ENCODE peak calls at places on chromosomes 16 and 17, in nine cellular contexts. B, X, A, K, P, N, M, C and S are unnamed samples.

GRCh38 chr17:15263206-15263579 is 1.9 kb downstream of the PMP22 start:
- DNase-seq in N (no peak), C (no peak), B (peak), X (no peak), K (peak), A (no peak), M (peak), P (peak), S (no peak)

GRCh38 chr16:48206594-48207242 is 37.4 kb upstream of the LONP2 start:
- DNase-seq in M (peak), N (no peak), P (no peak), X (no peak), A (no peak), B (no peak), C (no peak), K (no peak), S (no peak)

GRCh38 chr17:21218101-21218500 is 4.1 kb upstream of the TMEM11 start:
- DNase-seq in N (peak), M (no peak), C (no peak), P (no peak), K (no peak), X (no peak), B (peak), A (no peak), S (no peak)

GRCh38 chr16:719815-720506 is 985 bp upstream of the ANTKMT start:
- DNase-seq in X (no peak), P (no peak), B (no peak), N (peak), K (no peak), A (no peak), C (no peak), M (no peak), S (no peak)

GRCh38 chr17:51119415-51120356 is 982 bp downstream of the SPAG9 start:
- DNase-seq in X (peak), A (peak), B (peak), M (peak), P (peak), N (peak), K (no peak), C (peak), S (no peak)

GRCh38 chr17:58516644-58517377 is 2.4 kb upstream of the MTMR4 start:
- DNase-seq in K (no peak), P (no peak), B (no peak), X (no peak), C (no peak), A (no peak), N (no peak), M (no peak), S (no peak)

GRCh38 chr16:11327277-11328171 is 17.7 kb upstream of the RMI2 start:
- DNase-seq in C (no peak), K (no peak), X (no peak), N (no peak), A (peak), B (no peak), M (no peak), P (no peak), S (no peak)

GRCh38 chr16:3170440-3171180 is 17.4 kb upstream of the OR1F1 start:
- DNase-seq in X (peak), K (no peak), C (no peak), B (peak), P (no peak), M (no peak), A (no peak), N (no peak), S (no peak)

GRCh38 chr17:17042381-17042736 is at the start of gene MPRIP:
- DNase-seq in P (no peak), M (no peak), C (no peak), B (no peak), X (no peak), A (no peak), K (no peak), N (no peak), S (no peak)

GRCh38 chr17:72501404-72502110 is 380.7 kb downstream of the SOX9 start:
- DNase-seq in X (no peak), C (no peak), B (no peak), P (peak), A (no peak), N (no peak), K (no peak), M (no peak), S (no peak)

GRCh38 chr16:12147681-12148479 is 171.3 kb downstream of the SNX29 start:
- DNase-seq in B (peak), A (peak), N (no peak), P (no peak), X (peak), K (no peak), M (no peak), C (no peak), S (no peak)

GRCh38 chr17:73819440-73820395 is 175.5 kb upstream of the SDK2 start:
- DNase-seq in C (no peak), N (no peak), X (no peak), K (no peak), B (no peak), A (no peak), M (no peak), P (no peak), S (no peak)

GRCh38 chr16:15572329-15573001 is 70.5 kb downstream of the MARF1 start:
- DNase-seq in C (no peak), M (no peak), K (peak), A (peak), N (no peak), B (no peak), P (peak), X (no peak), S (no peak)

GRCh38 chr17:60327122-60327869 is 64.6 kb downstream of the USP32 start:
- DNase-seq in P (no peak), X (no peak), N (no peak), M (no peak), K (no peak), C (no peak), B (peak), A (no peak), S (no peak)

GRCh38 chr17:3796110-3796821 is 4.7 kb downstream of the ITGAE start:
- DNase-seq in B (no peak), M (no peak), K (no peak), P (peak), A (no peak), X (no peak), C (peak), N (no peak), S (no peak)

GRCh38 chr16:7115898-7116297 is 216.7 kb upstream of the RBFOX1 start:
- DNase-seq in X (no peak), C (no peak), K (no peak), N (no peak), A (no peak), M (no peak), P (no peak), B (no peak), S (no peak)

GRCh38 chr16:2486645-2487516 is 12.0 kb downstream of the TBC1D24 start:
- DNase-seq in B (peak), P (no peak), K (no peak), X (peak), N (no peak), A (peak), C (peak), M (no peak), S (no peak)

GRCh38 chr17:50872710-50873424 is 6.7 kb upstream of the TOB1 start:
- DNase-seq in M (peak), N (no peak), P (peak), C (no peak), K (no peak), X (peak), B (no peak), A (no peak), S (no peak)

GRCh38 chr16:46632778-46633733 is 11.9 kb upstream of the SHCBP1 start:
- DNase-seq in C (no peak), P (no peak), B (peak), A (peak), N (no peak), X (no peak), M (no peak), K (no peak), S (no peak)

GRCh38 chr17:13346081-13346533 is 255.6 kb downstream of the HS3ST3A1 start:
- DNase-seq in X (no peak), M (peak), B (no peak), K (peak), N (peak), C (no peak), A (no peak), P (peak), S (peak)
- H3K27ac ChIP-seq in X (no peak), M (peak), B (no peak), K (peak), N (peak), C (no peak), A (no peak), P (peak), S (peak)

GRCh38 chr17:38430316-38430715 is 2.1 kb downstream of the ARHGAP23 start:
- DNase-seq in B (no peak), P (peak), X (no peak), K (no peak), C (no peak), N (no peak), A (no peak), M (no peak), S (no peak)

GRCh38 chr17:38428643-38429371 is 543 bp downstream of the ARHGAP23 start:
- DNase-seq in N (no peak), C (no peak), K (no peak), P (peak), B (peak), X (no peak), A (no peak), M (no peak), S (no peak)

GRCh38 chr17:38431343-38432145 is 3.3 kb downstream of the ARHGAP23 start:
- DNase-seq in C (no peak), B (no peak), N (no peak), X (no peak), P (no peak), M (no peak), A (no peak), K (no peak), S (no peak)

GRCh38 chr17:38429476-38430100 is 1.3 kb downstream of the ARHGAP23 start:
- DNase-seq in N (no peak), C (no peak), M (no peak), A (no peak), P (no peak), X (no peak), B (no peak), K (no peak), S (no peak)

GRCh38 chr17:38430822-38431221 is 2.6 kb downstream of the ARHGAP23 start:
- DNase-seq in C (no peak), M (no peak), B (no peak), K (no peak), P (no peak), X (no peak), A (no peak), N (no peak), S (no peak)
- H3K27ac ChIP-seq in C (no peak), M (no peak), B (no peak), K (peak), P (no peak), X (no peak), A (no peak), N (no peak), S (no peak)

GRCh38 chr16:23509441-23509754 is 896 bp downstream of the GGA2 start:
- DNase-seq in N (no peak), B (no peak), C (no peak), P (no peak), M (no peak), K (no peak), X (no peak), A (no peak), S (no peak)
- H3K27ac ChIP-seq in N (peak), B (peak), C (peak), P (peak), M (no peak), K (no peak), X (peak), A (peak), S (no peak)

GRCh38 chr17:7221281-7222092 is 1.7 kb downstream of the ACADVL start:
- DNase-seq in A (peak), B (no peak), P (no peak), C (no peak), N (no peak), X (no peak), K (no peak), M (no peak), S (no peak)

GRCh38 chr17:7219434-7219811 is 213 bp downstream of the DLG4 start:
- DNase-seq in P (no peak), M (no peak), C (no peak), A (no peak), N (no peak), K (no peak), B (no peak), X (no peak), S (no peak)

GRCh38 chr17:7222093-7222971 is 2.6 kb downstream of the ACADVL start:
- DNase-seq in B (no peak), M (no peak), K (no peak), C (no peak), X (no peak), A (no peak), N (no peak), P (no peak), S (no peak)

GRCh38 chr17:7219812-7220592 is at the start of the genes ACADVL and DLG4:
- DNase-seq in C (peak), M (peak), N (peak), K (peak), X (peak), A (peak), P (peak), B (peak), S (no peak)

DNA sequence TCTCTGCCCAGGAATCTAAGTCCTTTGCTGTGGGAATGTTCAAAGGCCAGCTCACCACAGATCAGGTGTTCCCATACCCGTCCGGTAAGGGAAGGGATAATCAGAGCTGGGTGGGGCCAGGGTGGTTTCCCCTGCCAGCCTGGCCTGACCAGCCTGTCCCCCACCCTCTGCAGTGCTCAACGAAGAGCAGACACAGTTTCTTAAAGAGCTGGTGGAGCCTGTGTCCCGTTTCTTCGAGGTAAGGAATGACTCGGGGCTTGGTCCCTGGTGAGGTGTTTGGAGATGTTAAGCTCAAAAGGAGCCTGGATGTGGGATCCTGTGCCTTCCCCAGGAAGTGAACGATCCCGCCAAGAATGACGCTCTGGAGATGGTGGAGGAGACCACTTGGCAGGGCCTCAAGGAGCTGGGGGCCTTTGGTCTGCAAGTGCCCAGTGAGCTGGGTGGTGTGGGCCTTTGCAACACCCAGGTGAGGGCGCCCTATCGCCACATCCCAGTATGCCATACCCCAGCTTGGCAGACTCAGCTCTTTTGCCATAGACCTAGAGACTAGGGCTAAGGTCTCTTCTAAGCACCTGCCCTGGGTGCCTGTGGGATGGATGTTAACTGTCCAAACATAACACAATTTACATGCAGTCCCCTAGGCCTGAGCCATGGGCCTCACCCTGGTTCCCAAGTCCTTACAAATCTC is 999 bp downstream of the ACADVL start:
- DNase-seq in M (peak), B (peak), N (peak), A (peak), P (peak), K (no peak), C (peak), X (peak), S (no peak)
- H3K27ac ChIP-seq in M (peak), B (no peak), N (peak), A (peak), P (peak), K (peak), C (peak), X (peak), S (peak)

GRCh38 chr16:53078765-53079484 is 24.1 kb downstream of the CHD9 start:
- DNase-seq in M (no peak), N (peak), P (no peak), B (no peak), A (no peak), C (no peak), K (no peak), X (no peak), S (no peak)

GRCh38 chr16:53080345-53081031 is 25.7 kb downstream of the CHD9 start:
- DNase-seq in X (no peak), A (peak), B (no peak), M (peak), K (peak), P (peak), C (no peak), N (no peak), S (peak)

GRCh38 chr16:53081032-53081424 is 26.2 kb downstream of the CHD9 start:
- DNase-seq in M (no peak), X (no peak), C (no peak), A (peak), K (no peak), B (no peak), N (no peak), P (no peak), S (no peak)

GRCh38 chr16:53081686-53082407 is 27.1 kb downstream of the CHD9 start:
- DNase-seq in P (no peak), A (peak), C (no peak), X (no peak), K (no peak), N (no peak), M (no peak), B (no peak), S (no peak)

GRCh38 chr16:53078247-53078646 is 23.5 kb downstream of the CHD9 start:
- DNase-seq in C (no peak), P (no peak), M (no peak), B (no peak), A (peak), N (no peak), X (no peak), K (no peak), S (no peak)
- H3K27ac ChIP-seq in C (no peak), P (no peak), M (no peak), B (no peak), A (no peak), N (peak), X (no peak), K (no peak), S (no peak)